ENCODE peak calls at places on chromosome 1, in six cellular contexts. D is stimulated activated CD4-positive, alpha-beta T cell treated with anti-CD3 and anti-CD28 coated beads, Interleukin-12 subunit alpha, Interleukin-12 subunit beta, amount 100 ng/mL, for 48 hours; Z is NCI-H345; B is T follicular helper cell; A is activated T-cell treated with anti-CD3 and anti-CD28 coated beads for 48 hours; Y is Calu3. R is an unnamed sample.

GRCh38 chr1:206060840-206061239 is 7.9 kb downstream of the RHEX start:
- DNase-seq in D (no peak), Z (no peak), B (no peak), A (no peak), Y (no peak), R (no peak)

GRCh38 chr1:29960156-29960755 is 723.9 kb downstream of the PTPRU start:
- DNase-seq in D (no peak), Z (no peak), B (no peak), A (no peak), Y (no peak), R (no peak)

GRCh38 chr1:24600551-24600950 is 42.6 kb upstream of the SRRM1 start:
- DNase-seq in D (no peak), Z (no peak), B (no peak), A (no peak), Y (no peak), R (no peak)

GRCh38 chr1:27435566-27436203 is 43.3 kb downstream of the GPR3 start:
- DNase-seq in D (no peak), Z (no peak), B (no peak), A (no peak), Y (no peak), R (no peak)

GRCh38 chr1:75264112-75264511 is 129.9 kb downstream of the LHX8 start:
- DNase-seq in D (no peak), Z (no peak), B (no peak), A (no peak), Y (no peak), R (no peak)

GRCh38 chr1:201989354-201990128 is 7.1 kb downstream of the RNPEP start:
- DNase-seq in D (no peak), Z (no peak), B (no peak), A (no peak), Y (no peak), R (no peak)

GRCh38 chr1:30871276-30871871 is 37.2 kb downstream of the SDC3 start:
- DNase-seq in D (no peak), Z (no peak), B (no peak), A (no peak), Y (no peak), R (no peak)

GRCh38 chr1:224734261-224734935 is 118.3 kb downstream of the CNIH3 start:
- DNase-seq in D (no peak), Z (no peak), B (no peak), A (no peak), Y (no peak), R (no peak)

GRCh38 chr1:156337052-156337887 is 822 bp downstream of the CCT3 start:
- DNase-seq in D (no peak), Z (no peak), B (no peak), A (no peak), Y (no peak), R (no peak)

GRCh38 chr1:220544901-220545303 is 17.0 kb downstream of the MARK1 start:
- DNase-seq in D (no peak), Z (no peak), B (no peak), A (no peak), Y (peak; percentile 12), R (no peak)

GRCh38 chr1:93661829-93662474 is 19.7 kb downstream of the BCAR3 start:
- DNase-seq in D (no peak), Z (no peak), B (no peak), A (no peak), Y (peak; percentile 12), R (no peak)

GRCh38 chr1:100941098-100941527 is 45.2 kb downstream of the SLC30A7 start:
- DNase-seq in D (peak; percentile 32), Z (no peak), B (no peak), A (peak; percentile 54), Y (no peak), R (peak; percentile 8)

GRCh38 chr1:9321480-9321849 is 28.8 kb downstream of the SPSB1 start:
- DNase-seq in D (no peak), Z (no peak), B (no peak), A (no peak), Y (no peak), R (no peak)

GRCh38 chr1:185375583-185375982 is 58.5 kb upstream of the IVNS1ABP start:
- DNase-seq in D (no peak), Z (no peak), B (no peak), A (no peak), Y (no peak), R (no peak)

R was measured in GM12878.